ENCODE peak calls at places on chromosomes 5 and 9, in eight cellular contexts. F is C1 segment of cervical spinal cord, G is AG04450, X is left ventricle myocardium inferior, A is BE2C, T is iPS DF 6.9, V is right cardiac atrium, D is cardiac muscle cell. Q is an unnamed sample.

GRCh38 chr9:128987800-128988199 is 40.3 kb downstream of the NUP188 start:
- DNase-seq in G (peak), F (no peak), A (no peak), T (no peak), D (no peak), V (no peak), X (no peak), Q (no peak)

GRCh38 chr5:93791520-93791972 is 50.1 kb upstream of the POU5F2 start:
- DNase-seq in G (no peak), T (no peak), V (no peak), A (no peak), F (no peak), D (no peak), X (no peak), Q (no peak)

GRCh38 chr9:4228606-4229005 is 71.3 kb downstream of the GLIS3 start:
- DNase-seq in D (peak), A (no peak), V (no peak), T (no peak), G (no peak), X (no peak), F (no peak), Q (no peak)

GRCh38 chr5:133846478-133847226 is 121.8 kb downstream of the C5orf15 start:
- DNase-seq in X (no peak), D (no peak), T (no peak), V (no peak), A (no peak), F (no peak), G (no peak), Q (no peak)

GRCh38 chr9:113581865-113582697 is 118.6 kb downstream of the RGS3 start:
- DNase-seq in F (peak), T (no peak), X (peak), A (peak), D (no peak), V (peak), G (no peak), Q (peak)

GRCh38 chr5:72106922-72107873 is at the start of gene MAP1B:
- DNase-seq in A (peak), G (peak), F (peak), V (peak), X (peak), D (peak), T (peak), Q (peak)

GRCh38 chr5:180670586-180671359 is 21.4 kb upstream of the FLT4 start:
- DNase-seq in D (peak), V (no peak), A (peak), T (no peak), G (no peak), F (peak), X (peak), Q (peak)

GRCh38 chr9:105359899-105360298 is 87.9 kb upstream of the FSD1L start:
- DNase-seq in D (no peak), X (no peak), A (no peak), G (peak), F (no peak), V (no peak), T (no peak), Q (no peak)

GRCh38 chr9:3527653-3527960 is 1.8 kb upstream of the RFX3 start:
- DNase-seq in T (no peak), V (no peak), G (no peak), A (no peak), D (no peak), F (no peak), X (no peak), Q (no peak)

GRCh38 chr5:133888625-133888991 is 79.8 kb downstream of the C5orf15 start:
- DNase-seq in V (no peak), T (no peak), D (no peak), F (no peak), G (no peak), A (no peak), X (no peak), Q (no peak)

GRCh38 chr5:134494780-134495179 is 30.7 kb upstream of the JADE2 start:
- DNase-seq in G (no peak), F (no peak), D (no peak), T (no peak), V (no peak), A (no peak), X (no peak), Q (no peak)

GRCh38 chr5:2686725-2687124 is 64.8 kb downstream of the IRX2 start:
- DNase-seq in X (no peak), A (no peak), T (no peak), V (no peak), F (no peak), D (no peak), G (no peak), Q (no peak)

GRCh38 chr5:111685969-111686368 is 71.0 kb downstream of the NREP start:
- DNase-seq in F (no peak), A (no peak), G (no peak), V (no peak), T (peak), X (no peak), D (no peak), Q (no peak)

GRCh38 chr5:36502608-36503007 is 103.8 kb upstream of the SLC1A3 start:
- DNase-seq in G (peak), T (no peak), A (no peak), V (no peak), D (no peak), X (no peak), F (no peak), Q (no peak)

GRCh38 chr9:91949293-91949945 is 609 bp downstream of the ROR2 start:
- DNase-seq in T (no peak), F (no peak), G (no peak), D (peak), X (no peak), V (peak), A (peak), Q (no peak)

GRCh38 chr5:126732716-126733115 is 44.2 kb upstream of the LMNB1 start:
- DNase-seq in X (no peak), V (no peak), F (no peak), G (no peak), A (no peak), T (no peak), D (peak), Q (no peak)

GRCh38 chr5:145245354-145245753 is 589.8 kb downstream of the PRELID2 start:
- DNase-seq in V (no peak), X (no peak), D (peak), G (no peak), F (no peak), T (no peak), A (no peak), Q (no peak)

GRCh38 chr9:107213561-107214028 is 69.5 kb upstream of the RAD23B start:
- DNase-seq in G (peak), A (no peak), F (no peak), V (no peak), D (no peak), T (no peak), X (no peak), Q (no peak)

GRCh38 chr5:141777711-141778110 is 95.7 kb upstream of the ARAP3 start:
- DNase-seq in G (no peak), T (no peak), V (no peak), D (no peak), A (no peak), F (no peak), X (no peak), Q (no peak)

GRCh38 chr5:133316346-133317343 is 264.8 kb downstream of the HSPA4 start:
- DNase-seq in V (no peak), A (peak), G (no peak), F (no peak), X (no peak), D (peak), T (peak), Q (no peak)

GRCh38 chr9:84990416-84990815 is 320.9 kb downstream of the NTRK2 start:
- DNase-seq in A (no peak), T (no peak), D (peak), V (no peak), X (no peak), F (peak), G (no peak), Q (no peak)

GRCh38 chr9:71098801-71099200 is 22.6 kb downstream of the TRPM3 start:
- DNase-seq in A (no peak), F (no peak), X (no peak), V (no peak), G (no peak), T (no peak), D (no peak), Q (no peak)

GRCh38 chr5:35470866-35471265 is 146.8 kb upstream of the SPEF2 start:
- DNase-seq in V (no peak), X (no peak), G (no peak), F (no peak), D (no peak), T (no peak), A (no peak), Q (no peak)

GRCh38 chr5:78610633-78611032 is 37.9 kb downstream of the LHFPL2 start:
- DNase-seq in F (no peak), D (no peak), G (no peak), X (no peak), V (no peak), A (no peak), T (no peak), Q (no peak)